ENCODE peak calls at places on chromosomes 1 and 21, in six cellular contexts. M is CD4-positive, alpha-beta memory T cell; L is psoas muscle; U is BE2C; Y is heart left ventricle; P is thoracic aorta. R is an unnamed sample.
A peak's percentile ranks its signal among the peaks of the same experiment; 100 is the strongest.

GRCh38 chr1:2132222-2133038 is 62.1 kb downstream of the FAAP20 start:
- DNase-seq in P (peak; percentile 14), L (no peak), U (peak; percentile 64), Y (peak; percentile 65), M (peak; percentile 27), R (no peak)

GRCh38 chr1:222634180-222635013 is 16.5 kb downstream of the MIA3 start:
- DNase-seq in U (peak; percentile 65), Y (no peak), M (peak; percentile 75), L (no peak), P (no peak), R (peak; percentile 64)

GRCh38 chr1:234725177-234726132 is 115.5 kb upstream of the IRF2BP2 start:
- DNase-seq in L (no peak), U (no peak), M (peak; percentile 59), P (no peak), Y (no peak), R (peak; percentile 37)

GRCh38 chr1:62875676-62876075 is 91.7 kb downstream of the ATG4C start:
- DNase-seq in U (no peak), M (no peak), Y (no peak), L (no peak), P (no peak), R (no peak)

GRCh38 chr21:44013380-44014088 is 1.4 kb downstream of the TRAPPC10 start:
- DNase-seq in M (peak; percentile 31), L (no peak), U (peak; percentile 62), Y (no peak), P (no peak), R (peak; percentile 74)

GRCh38 chr1:52659851-52660596 is 27.1 kb downstream of the SHISAL2A start:
- DNase-seq in P (no peak), L (no peak), U (no peak), Y (no peak), M (no peak), R (no peak)

GRCh38 chr1:51675177-51675780 is 58.4 kb downstream of the OSBPL9 start:
- DNase-seq in L (no peak), Y (no peak), M (no peak), P (no peak), U (no peak), R (no peak)

GRCh38 chr1:114153621-114154145 is at the start of gene SYT6:
- DNase-seq in Y (no peak), L (peak; percentile 52), P (no peak), U (peak; percentile 19), M (no peak), R (no peak)

GRCh38 chr1:210907406-210907805 is 226.5 kb downstream of the KCNH1 start:
- DNase-seq in U (no peak), M (no peak), P (no peak), Y (no peak), L (no peak), R (no peak)

GRCh38 chr1:55695553-55695952 is 480.4 kb upstream of the USP24 start:
- DNase-seq in P (no peak), L (no peak), U (no peak), M (no peak), Y (no peak), R (no peak)
- H3K4me1 ChIP-seq in P (peaks cover 8% of the 10 kb centered on the region), L (peaks cover 29% of the 10 kb centered on the region), U (no peaks in the 10 kb centered on the region), M (no peaks in the 10 kb centered on the region), Y (peaks cover 3% of the 10 kb centered on the region), R (no peaks in the 10 kb centered on the region)

DNA sequence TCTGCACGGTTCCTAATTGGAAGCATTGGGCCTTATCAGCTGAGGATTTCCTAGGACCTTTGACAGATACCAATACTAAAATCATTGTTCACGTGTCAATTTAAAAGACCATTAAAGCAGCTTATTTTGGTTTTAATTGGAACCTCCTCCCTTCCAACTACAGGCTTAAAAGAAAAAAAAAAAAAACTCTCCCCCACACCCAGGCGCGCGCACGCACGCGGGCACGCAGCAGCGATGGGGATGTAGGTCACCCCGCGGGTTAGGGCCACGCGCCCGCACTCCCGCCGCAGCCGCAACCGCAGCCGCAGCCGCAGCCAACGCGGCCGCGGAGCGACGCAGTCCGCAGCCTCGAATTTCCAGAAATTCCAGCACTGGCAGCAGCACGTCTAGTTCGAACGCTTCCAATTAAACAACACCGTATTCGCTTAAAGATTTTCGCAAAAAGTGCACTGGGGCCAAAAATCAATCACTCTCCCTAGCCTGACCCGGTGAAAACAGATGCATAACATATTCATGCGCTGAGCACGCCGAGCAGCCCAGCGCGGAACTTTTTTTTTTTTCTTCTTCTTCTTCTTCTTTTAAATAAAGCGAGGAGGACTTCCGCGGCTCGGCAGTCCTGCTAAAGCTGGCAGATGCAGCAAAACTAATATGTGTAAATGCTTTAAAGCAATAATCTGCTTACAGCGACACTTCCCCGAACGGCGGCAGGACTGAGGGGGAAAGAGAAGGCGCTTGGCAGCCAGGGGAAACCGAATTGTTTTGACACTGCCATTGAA is 13.3 kb upstream of the BARHL2 start:
- DNase-seq in U (no peak), M (no peak), P (no peak), Y (no peak), L (no peak), R (peak; percentile 27)
- H3K4me3 ChIP-seq in U (peak overlapping the region; percentile 35), M (no peak overlapping the region), P (peak overlapping the region; percentile 49), Y (no peak overlapping the region), L (peak overlapping the region; percentile 44), R (peak overlapping the region; percentile 49)

DNA sequence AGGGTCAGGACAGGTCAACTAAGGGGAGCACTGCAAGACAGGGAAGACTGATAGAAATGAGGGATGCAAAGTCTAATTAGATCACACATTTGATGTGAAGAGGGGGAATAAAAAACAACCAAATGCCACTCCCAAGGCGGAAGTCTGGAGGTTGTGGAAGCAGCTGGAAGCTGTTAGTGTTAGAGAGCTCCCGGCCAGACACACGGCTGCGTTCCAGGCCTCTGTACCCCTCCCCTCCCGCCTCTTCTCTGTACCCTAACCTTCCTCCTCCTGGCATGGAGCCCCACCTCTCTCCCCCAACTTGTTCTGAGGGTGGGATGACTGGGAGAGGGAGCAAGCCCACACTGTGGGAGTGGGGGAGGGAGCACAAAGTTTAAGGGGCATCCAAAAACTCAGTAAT is 67.0 kb downstream of the PLEKHA6 start:
- DNase-seq in Y (no peak), L (no peak), U (no peak), P (no peak), M (no peak), R (no peak)
- H3K4me1 ChIP-seq in Y (peaks cover 50% of the 10 kb centered on the region), L (peaks cover 9% of the 10 kb centered on the region), U (peaks cover 54% of the 10 kb centered on the region), P (peaks cover 4% of the 10 kb centered on the region), M (no peaks in the 10 kb centered on the region), R (no peaks in the 10 kb centered on the region)

GRCh38 chr1:34970829-34971228 is 14.3 kb downstream of the TMEM35B start:
- DNase-seq in M (no peak), L (no peak), Y (no peak), P (no peak), U (no peak), R (no peak)

GRCh38 chr1:34975312-34975711 is 9.8 kb downstream of the TMEM35B start:
- DNase-seq in Y (no peak), M (no peak), P (no peak), U (no peak), L (no peak), R (no peak)

GRCh38 chr1:34974626-34975025 is 10.5 kb downstream of the TMEM35B start:
- DNase-seq in U (no peak), M (no peak), Y (no peak), P (no peak), L (no peak), R (no peak)

GRCh38 chr1:34970220-34970735 is 14.9 kb downstream of the TMEM35B start:
- DNase-seq in Y (no peak), U (no peak), P (no peak), L (no peak), M (no peak), R (no peak)

GRCh38 chr1:34973326-34973725 is 11.8 kb downstream of the TMEM35B start:
- DNase-seq in P (no peak), M (no peak), L (no peak), U (no peak), Y (no peak), R (no peak)
- H3K4me3 ChIP-seq in P (no peak overlapping the region), M (no peak overlapping the region), L (no peak overlapping the region), U (no peak overlapping the region), Y (no peak overlapping the region), R (no peak overlapping the region)

GRCh38 chr1:27562021-27562420 is 41.9 kb downstream of the AHDC1 start:
- DNase-seq in U (no peak), Y (no peak), M (no peak), P (no peak), L (no peak), R (no peak)
- H3K4me1 ChIP-seq in U (peaks cover 26% of the 10 kb centered on the region), Y (peaks cover 86% of the 10 kb centered on the region), M (peaks cover 10% of the 10 kb centered on the region), P (peaks cover 64% of the 10 kb centered on the region), L (peaks cover 80% of the 10 kb centered on the region), R (peaks cover 4% of the 10 kb centered on the region)

GRCh38 chr1:183234660-183235476 is 48.8 kb downstream of the LAMC2 start:
- DNase-seq in M (no peak), Y (no peak), U (peak; percentile 37), L (peak; percentile 79), P (peak; percentile 73), R (no peak)
- H3K4me3 ChIP-seq in M (no peak overlapping the region), Y (peak overlapping the region; percentile 20), U (no peak overlapping the region), L (peak overlapping the region; percentile 57), P (peak overlapping the region; percentile 74), R (no peak overlapping the region)

GRCh38 chr21:14382835-14383595 is at the start of gene HSPA13:
- DNase-seq in U (peak; percentile 99), Y (peak; percentile 99), P (peak; percentile 99), M (peak; percentile 99), L (peak; percentile 100), R (peak; percentile 99)
- H3K4me1 ChIP-seq in U (no peaks in the 10 kb centered on the region), Y (peaks cover 32% of the 10 kb centered on the region), P (peaks cover 15% of the 10 kb centered on the region), M (peaks cover 35% of the 10 kb centered on the region), L (peaks cover 19% of the 10 kb centered on the region), R (peaks cover 26% of the 10 kb centered on the region)

GRCh38 chr1:109814993-109815786 is 51.5 kb upstream of the EPS8L3 start:
- DNase-seq in U (no peak), M (no peak), Y (no peak), L (no peak), P (no peak), R (no peak)
- H3K4me3 ChIP-seq in U (no peak overlapping the region), M (no peak overlapping the region), Y (no peak overlapping the region), L (no peak overlapping the region), P (no peak overlapping the region), R (no peak overlapping the region)